ENCODE peak calls at places on chromosomes 6 and 20, in nine cellular contexts. One of them, this sample, is unnamed.
A peak's percentile ranks its signal among the peaks of the same experiment; 100 is the strongest.

GRCh38 chr20:35910254-35910653 is 44.0 kb downstream of the SCAND1 start:
- DNase-seq in Right ventricle myocardium superior: no peak
- DNase-seq in breast epithelium: no peak
- DNase-seq in Calu3: no peak
- DNase-seq in choroid plexus epithelial cell: no peak
- DNase-seq in HS-5: no peak
- DNase-seq in activated CD8-positive, alpha-beta memory T cell treated with anti-CD3 and anti-CD28 coated beads for 1 hour: no peak
- DNase-seq in amygdala: no peak
- DNase-seq in type B pancreatic cell: no peak
- DNase-seq in this sample: no peak

GRCh38 chr6:123629234-123629941 is 7.4 kb downstream of the TRDN start:
- DNase-seq in Right ventricle myocardium superior: no peak
- DNase-seq in breast epithelium: no peak
- DNase-seq in Calu3: no peak
- DNase-seq in choroid plexus epithelial cell: no peak
- DNase-seq in HS-5: no peak
- DNase-seq in activated CD8-positive, alpha-beta memory T cell treated with anti-CD3 and anti-CD28 coated beads for 1 hour: no peak
- DNase-seq in amygdala: no peak
- DNase-seq in type B pancreatic cell: no peak
- DNase-seq in this sample: no peak

GRCh38 chr6:150016324-150017185 is 8.8 kb downstream of the RAET1L start:
- DNase-seq in Right ventricle myocardium superior: peak; percentile 60
- DNase-seq in breast epithelium: no peak
- DNase-seq in Calu3: peak; percentile 43
- DNase-seq in choroid plexus epithelial cell: peak; percentile 70
- DNase-seq in HS-5: no peak
- DNase-seq in activated CD8-positive, alpha-beta memory T cell treated with anti-CD3 and anti-CD28 coated beads for 1 hour: peak; percentile 19
- DNase-seq in amygdala: no peak
- DNase-seq in type B pancreatic cell: no peak
- DNase-seq in this sample: peak; percentile 46

GRCh38 chr6:2222275-2222842 is 23.0 kb downstream of the GMDS start:
- DNase-seq in Right ventricle myocardium superior: no peak
- DNase-seq in breast epithelium: no peak
- DNase-seq in Calu3: no peak
- DNase-seq in choroid plexus epithelial cell: no peak
- DNase-seq in HS-5: no peak
- DNase-seq in activated CD8-positive, alpha-beta memory T cell treated with anti-CD3 and anti-CD28 coated beads for 1 hour: no peak
- DNase-seq in amygdala: no peak
- DNase-seq in type B pancreatic cell: no peak
- DNase-seq in this sample: no peak

GRCh38 chr6:112407191-112407590 is 60.1 kb downstream of the RFPL4B start:
- DNase-seq in Right ventricle myocardium superior: no peak
- DNase-seq in breast epithelium: peak; percentile 20
- DNase-seq in Calu3: no peak
- DNase-seq in choroid plexus epithelial cell: no peak
- DNase-seq in HS-5: no peak
- DNase-seq in activated CD8-positive, alpha-beta memory T cell treated with anti-CD3 and anti-CD28 coated beads for 1 hour: no peak
- DNase-seq in amygdala: no peak
- DNase-seq in type B pancreatic cell: no peak
- DNase-seq in this sample: no peak

GRCh38 chr6:2919401-2919800 is 16.3 kb upstream of the SERPINB9 start:
- DNase-seq in Right ventricle myocardium superior: no peak
- DNase-seq in breast epithelium: no peak
- DNase-seq in Calu3: no peak
- DNase-seq in choroid plexus epithelial cell: no peak
- DNase-seq in HS-5: no peak
- DNase-seq in activated CD8-positive, alpha-beta memory T cell treated with anti-CD3 and anti-CD28 coated beads for 1 hour: no peak
- DNase-seq in amygdala: no peak
- DNase-seq in type B pancreatic cell: no peak
- DNase-seq in this sample: peak; percentile 34

GRCh38 chr6:87799651-87800050 is 97.6 kb upstream of the AKIRIN2 start:
- DNase-seq in Right ventricle myocardium superior: no peak
- DNase-seq in breast epithelium: no peak
- DNase-seq in Calu3: no peak
- DNase-seq in choroid plexus epithelial cell: no peak
- DNase-seq in HS-5: no peak
- DNase-seq in activated CD8-positive, alpha-beta memory T cell treated with anti-CD3 and anti-CD28 coated beads for 1 hour: no peak
- DNase-seq in amygdala: no peak
- DNase-seq in type B pancreatic cell: no peak
- DNase-seq in this sample: no peak

GRCh38 chr6:106098383-106099234 is 12.5 kb downstream of the PRDM1 start:
- DNase-seq in Right ventricle myocardium superior: no peak
- DNase-seq in breast epithelium: no peak
- DNase-seq in Calu3: peak; percentile 47
- DNase-seq in choroid plexus epithelial cell: peak; percentile 78
- DNase-seq in HS-5: no peak
- DNase-seq in activated CD8-positive, alpha-beta memory T cell treated with anti-CD3 and anti-CD28 coated beads for 1 hour: peak; percentile 43
- DNase-seq in amygdala: no peak
- DNase-seq in type B pancreatic cell: no peak
- DNase-seq in this sample: no peak

GRCh38 chr6:114810468-114810867 is 467.6 kb upstream of the HS3ST5 start:
- DNase-seq in Right ventricle myocardium superior: no peak
- DNase-seq in breast epithelium: no peak
- DNase-seq in Calu3: no peak
- DNase-seq in choroid plexus epithelial cell: no peak
- DNase-seq in HS-5: no peak
- DNase-seq in activated CD8-positive, alpha-beta memory T cell treated with anti-CD3 and anti-CD28 coated beads for 1 hour: no peak
- DNase-seq in amygdala: no peak
- DNase-seq in type B pancreatic cell: no peak
- DNase-seq in this sample: no peak

GRCh38 chr6:112218563-112218962 is 35.8 kb downstream of the LAMA4 start:
- DNase-seq in Right ventricle myocardium superior: peak; percentile 81
- DNase-seq in breast epithelium: no peak
- DNase-seq in Calu3: peak; percentile 51
- DNase-seq in choroid plexus epithelial cell: peak; percentile 44
- DNase-seq in HS-5: no peak
- DNase-seq in activated CD8-positive, alpha-beta memory T cell treated with anti-CD3 and anti-CD28 coated beads for 1 hour: no peak
- DNase-seq in amygdala: no peak
- DNase-seq in type B pancreatic cell: no peak
- DNase-seq in this sample: no peak

GRCh38 chr6:169905041-169905807 is 153.8 kb downstream of the ERMARD start:
- DNase-seq in Right ventricle myocardium superior: no peak
- DNase-seq in breast epithelium: no peak
- DNase-seq in Calu3: peak; percentile 6
- DNase-seq in choroid plexus epithelial cell: peak; percentile 81
- DNase-seq in HS-5: peak; percentile 9
- DNase-seq in activated CD8-positive, alpha-beta memory T cell treated with anti-CD3 and anti-CD28 coated beads for 1 hour: no peak
- DNase-seq in amygdala: no peak
- DNase-seq in type B pancreatic cell: no peak
- DNase-seq in this sample: no peak

GRCh38 chr20:50680106-50680960 is 11.0 kb downstream of the RIPOR3 start:
- DNase-seq in Right ventricle myocardium superior: peak; percentile 70
- DNase-seq in breast epithelium: no peak
- DNase-seq in Calu3: peak; percentile 83
- DNase-seq in choroid plexus epithelial cell: peak; percentile 63
- DNase-seq in HS-5: no peak
- DNase-seq in activated CD8-positive, alpha-beta memory T cell treated with anti-CD3 and anti-CD28 coated beads for 1 hour: no peak
- DNase-seq in amygdala: no peak
- DNase-seq in type B pancreatic cell: no peak
- DNase-seq in this sample: no peak

GRCh38 chr6:150091466-150091865 is 22.5 kb upstream of the ULBP3 start:
- DNase-seq in Right ventricle myocardium superior: no peak
- DNase-seq in breast epithelium: no peak
- DNase-seq in Calu3: no peak
- DNase-seq in choroid plexus epithelial cell: no peak
- DNase-seq in HS-5: no peak
- DNase-seq in activated CD8-positive, alpha-beta memory T cell treated with anti-CD3 and anti-CD28 coated beads for 1 hour: no peak
- DNase-seq in amygdala: no peak
- DNase-seq in type B pancreatic cell: no peak
- DNase-seq in this sample: no peak

GRCh38 chr20:51363378-51363777 is 179.1 kb downstream of the NFATC2 start:
- DNase-seq in Right ventricle myocardium superior: no peak
- DNase-seq in breast epithelium: no peak
- DNase-seq in Calu3: no peak
- DNase-seq in choroid plexus epithelial cell: no peak
- DNase-seq in HS-5: no peak
- DNase-seq in activated CD8-positive, alpha-beta memory T cell treated with anti-CD3 and anti-CD28 coated beads for 1 hour: no peak
- DNase-seq in amygdala: no peak
- DNase-seq in type B pancreatic cell: no peak
- DNase-seq in this sample: no peak

GRCh38 chr6:168619560-168620314 is 178.8 kb downstream of the SMOC2 start:
- DNase-seq in Right ventricle myocardium superior: no peak
- DNase-seq in breast epithelium: no peak
- DNase-seq in Calu3: peak; percentile 53
- DNase-seq in choroid plexus epithelial cell: no peak
- DNase-seq in HS-5: no peak
- DNase-seq in activated CD8-positive, alpha-beta memory T cell treated with anti-CD3 and anti-CD28 coated beads for 1 hour: no peak
- DNase-seq in amygdala: no peak
- DNase-seq in type B pancreatic cell: no peak
- DNase-seq in this sample: no peak

GRCh38 chr20:24871429-24872213 is 77.4 kb upstream of the CST7 start:
- DNase-seq in Right ventricle myocardium superior: no peak
- DNase-seq in breast epithelium: no peak
- DNase-seq in Calu3: no peak
- DNase-seq in choroid plexus epithelial cell: peak; percentile 4
- DNase-seq in HS-5: no peak
- DNase-seq in activated CD8-positive, alpha-beta memory T cell treated with anti-CD3 and anti-CD28 coated beads for 1 hour: no peak
- DNase-seq in amygdala: no peak
- DNase-seq in type B pancreatic cell: peak; percentile 57
- DNase-seq in this sample: peak; percentile 65

GRCh38 chr6:232896-233640 is 59.2 kb upstream of the DUSP22 start:
- DNase-seq in Right ventricle myocardium superior: no peak
- DNase-seq in breast epithelium: no peak
- DNase-seq in Calu3: no peak
- DNase-seq in choroid plexus epithelial cell: no peak
- DNase-seq in HS-5: no peak
- DNase-seq in activated CD8-positive, alpha-beta memory T cell treated with anti-CD3 and anti-CD28 coated beads for 1 hour: no peak
- DNase-seq in amygdala: no peak
- DNase-seq in type B pancreatic cell: peak; percentile 50
- DNase-seq in this sample: peak; percentile 72

GRCh38 chr6:125507987-125508655 is 206.4 kb upstream of the HDDC2 start:
- DNase-seq in Right ventricle myocardium superior: peak; percentile 32
- DNase-seq in breast epithelium: no peak
- DNase-seq in Calu3: no peak
- DNase-seq in choroid plexus epithelial cell: peak; percentile 89
- DNase-seq in HS-5: no peak
- DNase-seq in activated CD8-positive, alpha-beta memory T cell treated with anti-CD3 and anti-CD28 coated beads for 1 hour: no peak
- DNase-seq in amygdala: no peak
- DNase-seq in type B pancreatic cell: no peak
- DNase-seq in this sample: no peak

GRCh38 chr6:90811596-90812226 is 224.8 kb upstream of the MAP3K7 start:
- DNase-seq in Right ventricle myocardium superior: no peak
- DNase-seq in breast epithelium: no peak
- DNase-seq in Calu3: no peak
- DNase-seq in choroid plexus epithelial cell: no peak
- DNase-seq in HS-5: no peak
- DNase-seq in activated CD8-positive, alpha-beta memory T cell treated with anti-CD3 and anti-CD28 coated beads for 1 hour: no peak
- DNase-seq in amygdala: no peak
- DNase-seq in type B pancreatic cell: no peak
- DNase-seq in this sample: no peak

GRCh38 chr20:16922834-16923233 is 174.7 kb downstream of the OTOR start:
- DNase-seq in Right ventricle myocardium superior: no peak
- DNase-seq in breast epithelium: no peak
- DNase-seq in Calu3: no peak
- DNase-seq in choroid plexus epithelial cell: peak; percentile 90
- DNase-seq in HS-5: peak; percentile 88
- DNase-seq in activated CD8-positive, alpha-beta memory T cell treated with anti-CD3 and anti-CD28 coated beads for 1 hour: no peak
- DNase-seq in amygdala: no peak
- DNase-seq in type B pancreatic cell: no peak
- DNase-seq in this sample: no peak

GRCh38 chr6:127343753-127344659 is 597 bp upstream of the ECHDC1 start:
- DNase-seq in Right ventricle myocardium superior: no peak
- DNase-seq in breast epithelium: no peak
- DNase-seq in Calu3: no peak
- DNase-seq in choroid plexus epithelial cell: peak; percentile 61
- DNase-seq in HS-5: no peak
- DNase-seq in activated CD8-positive, alpha-beta memory T cell treated with anti-CD3 and anti-CD28 coated beads for 1 hour: no peak
- DNase-seq in amygdala: no peak
- DNase-seq in type B pancreatic cell: no peak
- DNase-seq in this sample: no peak

GRCh38 chr6:13278991-13279390 is 49.3 kb downstream of the TBC1D7 start:
- DNase-seq in Right ventricle myocardium superior: no peak
- DNase-seq in breast epithelium: no peak
- DNase-seq in Calu3: no peak
- DNase-seq in choroid plexus epithelial cell: no peak
- DNase-seq in HS-5: peak; percentile 56
- DNase-seq in activated CD8-positive, alpha-beta memory T cell treated with anti-CD3 and anti-CD28 coated beads for 1 hour: no peak
- DNase-seq in amygdala: no peak
- DNase-seq in type B pancreatic cell: no peak
- DNase-seq in this sample: no peak

GRCh38 chr20:35661908-35662307 is 2.8 kb downstream of the CPNE1 start:
- DNase-seq in Right ventricle myocardium superior: no peak
- DNase-seq in breast epithelium: no peak
- DNase-seq in Calu3: no peak
- DNase-seq in choroid plexus epithelial cell: no peak
- DNase-seq in HS-5: no peak
- DNase-seq in activated CD8-positive, alpha-beta memory T cell treated with anti-CD3 and anti-CD28 coated beads for 1 hour: no peak
- DNase-seq in amygdala: no peak
- DNase-seq in type B pancreatic cell: no peak
- DNase-seq in this sample: no peak

GRCh38 chr20:4866429-4866828 is 134.9 kb downstream of the SLC23A2 start:
- DNase-seq in Right ventricle myocardium superior: no peak
- DNase-seq in breast epithelium: no peak
- DNase-seq in Calu3: no peak
- DNase-seq in choroid plexus epithelial cell: no peak
- DNase-seq in HS-5: no peak
- DNase-seq in activated CD8-positive, alpha-beta memory T cell treated with anti-CD3 and anti-CD28 coated beads for 1 hour: no peak
- DNase-seq in amygdala: no peak
- DNase-seq in type B pancreatic cell: no peak
- DNase-seq in this sample: peak; percentile 43

GRCh38 chr20:62918830-62919229 is 7.5 kb downstream of the DIDO1 start:
- DNase-seq in Right ventricle myocardium superior: no peak
- DNase-seq in breast epithelium: no peak
- DNase-seq in Calu3: no peak
- DNase-seq in choroid plexus epithelial cell: no peak
- DNase-seq in HS-5: no peak
- DNase-seq in activated CD8-positive, alpha-beta memory T cell treated with anti-CD3 and anti-CD28 coated beads for 1 hour: no peak
- DNase-seq in amygdala: no peak
- DNase-seq in type B pancreatic cell: no peak
- DNase-seq in this sample: no peak

GRCh38 chr6:98092326-98092725 is 742.0 kb upstream of the POU3F2 start:
- DNase-seq in Right ventricle myocardium superior: no peak
- DNase-seq in breast epithelium: no peak
- DNase-seq in Calu3: no peak
- DNase-seq in choroid plexus epithelial cell: no peak
- DNase-seq in HS-5: no peak
- DNase-seq in activated CD8-positive, alpha-beta memory T cell treated with anti-CD3 and anti-CD28 coated beads for 1 hour: no peak
- DNase-seq in amygdala: no peak
- DNase-seq in type B pancreatic cell: no peak
- DNase-seq in this sample: no peak

GRCh38 chr6:34465551-34466241 is at the start of gene PACSIN1:
- DNase-seq in Right ventricle myocardium superior: peak; percentile 49
- DNase-seq in breast epithelium: no peak
- DNase-seq in Calu3: peak; percentile 50
- DNase-seq in choroid plexus epithelial cell: no peak
- DNase-seq in HS-5: no peak
- DNase-seq in activated CD8-positive, alpha-beta memory T cell treated with anti-CD3 and anti-CD28 coated beads for 1 hour: no peak
- DNase-seq in amygdala: no peak
- DNase-seq in type B pancreatic cell: no peak
- DNase-seq in this sample: no peak

GRCh38 chr6:4297348-4297747 is 162.0 kb upstream of the ECI2 start:
- DNase-seq in Right ventricle myocardium superior: no peak
- DNase-seq in breast epithelium: no peak
- DNase-seq in Calu3: no peak
- DNase-seq in choroid plexus epithelial cell: no peak
- DNase-seq in HS-5: no peak
- DNase-seq in activated CD8-positive, alpha-beta memory T cell treated with anti-CD3 and anti-CD28 coated beads for 1 hour: no peak
- DNase-seq in amygdala: no peak
- DNase-seq in type B pancreatic cell: no peak
- DNase-seq in this sample: no peak

GRCh38 chr6:150256618-150257272 is 112.1 kb upstream of the IYD start:
- DNase-seq in Right ventricle myocardium superior: no peak
- DNase-seq in breast epithelium: no peak
- DNase-seq in Calu3: no peak
- DNase-seq in choroid plexus epithelial cell: peak; percentile 86
- DNase-seq in HS-5: peak; percentile 19
- DNase-seq in activated CD8-positive, alpha-beta memory T cell treated with anti-CD3 and anti-CD28 coated beads for 1 hour: no peak
- DNase-seq in amygdala: no peak
- DNase-seq in type B pancreatic cell: no peak
- DNase-seq in this sample: no peak

GRCh38 chr6:42482126-42482525 is 30.4 kb upstream of the TRERF1 start:
- DNase-seq in Right ventricle myocardium superior: no peak
- DNase-seq in breast epithelium: no peak
- DNase-seq in Calu3: no peak
- DNase-seq in choroid plexus epithelial cell: peak; percentile 27
- DNase-seq in HS-5: no peak
- DNase-seq in activated CD8-positive, alpha-beta memory T cell treated with anti-CD3 and anti-CD28 coated beads for 1 hour: no peak
- DNase-seq in amygdala: no peak
- DNase-seq in type B pancreatic cell: no peak
- DNase-seq in this sample: no peak

GRCh38 chr6:4008324-4009047 is 70.5 kb downstream of the FAM217A start:
- DNase-seq in Right ventricle myocardium superior: no peak
- DNase-seq in breast epithelium: no peak
- DNase-seq in Calu3: peak; percentile 16
- DNase-seq in choroid plexus epithelial cell: peak; percentile 95
- DNase-seq in HS-5: no peak
- DNase-seq in activated CD8-positive, alpha-beta memory T cell treated with anti-CD3 and anti-CD28 coated beads for 1 hour: no peak
- DNase-seq in amygdala: no peak
- DNase-seq in type B pancreatic cell: no peak
- DNase-seq in this sample: no peak